ENCODE peak calls at places on chromosomes 2 and 18, in ten cellular contexts. Z is iPS DF 6.9, G is tibial nerve, R is upper lobe of right lung, T is trophoblast cell, Y is cardiac muscle cell, I is PC-9, O is lower lobe of right lung, S is colonic mucosa, A is mammary epithelial cell. M is an unnamed sample. For H3K9me3, the result is how much of the 10 kb centered on the place peaks cover.

GRCh38 chr2:46460991-46461715 is 18.2 kb upstream of the TMEM247 start:
- DNase-seq in O (peak), A (peak), I (peak), G (peak), T (peak), R (peak), Z (peak), S (peak), Y (peak), M (no peak)

GRCh38 chr2:238045575-238045974 is 15.2 kb upstream of the SCLY start:
- DNase-seq in Y (no peak), A (no peak), R (no peak), T (no peak), S (no peak), I (no peak), O (no peak), Z (no peak), G (no peak), M (no peak)

GRCh38 chr2:7759898-7760297 is 842.7 kb downstream of the RNF144A start:
- DNase-seq in R (no peak), Y (no peak), A (no peak), T (no peak), Z (no peak), G (no peak), S (no peak), I (no peak), O (no peak), M (no peak)

GRCh38 chr18:58572181-58572580 is 56.7 kb downstream of the ALPK2 start:
- DNase-seq in Z (no peak), A (peak), Y (peak), O (no peak), T (no peak), S (no peak), G (no peak), I (no peak), R (no peak), M (no peak)

GRCh38 chr2:80105020-80105419 is 199.5 kb downstream of the LRRTM1 start:
- DNase-seq in T (no peak), S (no peak), O (no peak), R (no peak), G (no peak), Z (no peak), I (no peak), A (no peak), Y (no peak), M (no peak)

GRCh38 chr2:169478339-169478738 is 955 bp upstream of the BBS5 start:
- DNase-seq in Y (peak), S (no peak), Z (no peak), A (no peak), I (no peak), O (peak), T (no peak), R (no peak), G (no peak), M (no peak)

GRCh38 chr2:172813314-172813888 is 77.8 kb downstream of the RAPGEF4 start:
- DNase-seq in G (no peak), S (no peak), I (peak), Z (no peak), Y (peak), A (no peak), R (no peak), O (no peak), T (no peak), M (no peak)

GRCh38 chr2:75464348-75464946 is 96.3 kb downstream of the EVA1A start:
- DNase-seq in Z (no peak), Y (peak), S (no peak), G (peak), I (no peak), T (no peak), O (no peak), R (no peak), A (peak), M (no peak)

GRCh38 chr18:40957533-40958070 is 997.4 kb upstream of the PIK3C3 start:
- DNase-seq in G (no peak), O (no peak), R (no peak), A (no peak), Z (no peak), I (no peak), T (no peak), Y (no peak), S (no peak), M (no peak)

GRCh38 chr2:220512419-220512818 is 885.0 kb downstream of the SLC4A3 start:
- DNase-seq in T (no peak), R (no peak), O (no peak), I (no peak), Y (peak), Z (no peak), G (no peak), S (no peak), A (no peak), M (no peak)

GRCh38 chr2:217494572-217494971 is 508.2 kb downstream of the TNS1 start:
- DNase-seq in Y (no peak), Z (no peak), O (no peak), I (no peak), A (no peak), G (no peak), R (no peak), T (no peak), S (no peak), M (no peak)

GRCh38 chr18:76412818-76413565 is 82.0 kb downstream of the ZNF516 start:
- DNase-seq in I (no peak), Z (no peak), S (no peak), T (no peak), Y (peak), O (no peak), G (no peak), A (no peak), R (no peak), M (no peak)

GRCh38 chr2:204664708-204665121 is 119.4 kb downstream of the PARD3B start:
- DNase-seq in I (no peak), S (no peak), Z (no peak), Y (peak), T (no peak), O (no peak), R (no peak), A (peak), G (no peak), M (no peak)

GRCh38 chr2:47631840-47632398 is 151.0 kb upstream of the MSH6 start:
- DNase-seq in T (peak), Z (no peak), R (peak), Y (peak), G (no peak), O (no peak), A (peak), S (peak), I (peak), M (peak)

GRCh38 chr2:88764850-88765153 is 73.3 kb downstream of the RPIA start:
- DNase-seq in R (no peak), Z (no peak), T (no peak), G (no peak), O (no peak), A (no peak), S (no peak), I (no peak), Y (no peak), M (no peak)

GRCh38 chr2:223669453-223670225 is 67.5 kb upstream of the SCG2 start:
- DNase-seq in I (peak), G (no peak), A (peak), Z (no peak), O (no peak), T (peak), Y (peak), S (no peak), R (no peak), M (no peak)

GRCh38 chr18:70461323-70462077 is 172.7 kb downstream of the SOCS6 start:
- DNase-seq in Z (no peak), S (no peak), T (no peak), R (no peak), G (no peak), A (no peak), Y (no peak), I (no peak), O (no peak), M (no peak)

GRCh38 chr2:176114120-176114929 is 2.3 kb upstream of the HOXD10 start:
- DNase-seq in R (no peak), O (no peak), T (no peak), Z (no peak), G (no peak), A (no peak), Y (no peak), I (no peak), S (no peak), M (no peak)
- H3K9me3 ChIP-seq in R (under half), O (under half), T (under half), Z (under half), G (under half), A (under half), Y (under half), I (under half), S (under half), M (under half)

DNA sequence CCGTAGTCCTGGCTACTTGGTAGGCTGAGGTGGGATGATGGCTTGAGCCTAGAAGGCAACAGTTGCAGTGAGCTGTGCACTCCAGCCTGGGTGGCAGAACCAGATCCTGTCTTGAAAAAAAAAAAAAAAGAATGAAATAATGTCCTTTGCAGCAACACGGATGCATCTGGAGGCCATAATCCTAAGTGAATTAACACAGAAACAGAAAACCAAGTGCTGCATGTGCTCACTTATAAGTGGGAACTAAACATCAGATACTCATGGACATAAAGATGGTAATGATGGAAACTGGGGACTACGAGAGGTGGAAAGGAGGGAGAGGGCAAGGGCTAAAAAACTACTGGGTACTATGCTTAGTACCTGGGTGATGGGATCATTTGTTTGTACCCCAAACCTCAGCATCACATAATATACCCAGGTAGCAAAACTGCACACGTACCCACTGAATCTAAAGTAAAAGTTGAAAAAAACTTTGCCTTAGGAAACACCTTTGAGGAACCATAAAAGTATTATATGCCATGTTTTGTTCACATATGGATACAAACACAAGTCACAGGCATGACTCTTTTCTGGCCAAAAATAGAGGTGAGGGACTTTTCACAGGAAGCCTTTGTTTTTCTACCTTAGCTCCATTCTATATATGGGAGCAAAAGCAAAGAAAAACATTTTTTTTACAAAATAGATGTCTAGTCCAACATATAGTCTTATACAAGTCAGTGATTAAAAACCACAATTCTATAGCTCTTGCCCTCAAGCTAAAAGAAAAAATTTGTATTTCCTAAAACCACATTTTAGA is 36.6 kb downstream of the GPR155 start:
- DNase-seq in G (no peak), O (no peak), S (no peak), T (no peak), R (no peak), Z (no peak), I (no peak), Y (no peak), A (no peak), M (no peak)
- H3K27ac ChIP-seq in G (no peak), O (no peak), S (no peak), T (no peak), R (no peak), Z (no peak), I (no peak), Y (no peak), A (no peak), M (no peak)

GRCh38 chr18:59884331-59884730 is 15.5 kb upstream of the PMAIP1 start:
- DNase-seq in G (no peak), T (no peak), R (no peak), A (no peak), Z (no peak), S (no peak), O (no peak), Y (no peak), I (no peak), M (no peak)

GRCh38 chr18:59881728-59882685 is 17.8 kb upstream of the PMAIP1 start:
- DNase-seq in G (no peak), O (no peak), A (peak), Y (peak), R (no peak), S (peak), T (no peak), I (peak), Z (no peak), M (no peak)

DNA sequence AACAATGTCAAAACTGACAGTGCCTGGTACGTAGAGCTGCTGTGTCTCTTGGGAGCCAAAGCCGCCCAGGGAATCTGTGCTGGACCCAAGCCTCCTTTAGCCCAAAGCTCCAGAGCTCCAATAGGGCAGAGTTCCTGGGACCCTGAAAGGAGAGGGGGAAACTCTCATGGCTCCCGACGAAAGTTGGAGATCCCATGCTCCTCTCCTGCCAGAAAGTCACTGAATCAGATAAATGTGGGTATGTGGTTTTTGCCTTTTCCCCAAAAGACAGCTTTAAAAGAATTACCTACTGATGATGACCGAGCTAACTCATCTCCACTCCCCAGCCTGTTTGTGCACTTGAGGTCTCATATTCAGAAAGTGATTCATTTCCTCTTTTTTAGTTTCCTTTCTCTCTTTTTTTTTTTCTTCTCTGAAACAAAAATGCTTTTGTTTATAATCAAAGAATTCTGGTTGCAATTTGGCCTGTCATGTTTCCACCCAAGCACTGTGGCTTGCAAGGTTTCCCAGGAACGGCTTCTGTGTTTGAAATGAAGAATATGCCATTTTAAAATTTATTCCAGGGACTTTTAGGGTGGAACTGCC is 14.1 kb upstream of the PMAIP1 start:
- DNase-seq in Z (no peak), R (no peak), I (no peak), Y (peak), A (peak), O (no peak), T (no peak), G (no peak), S (no peak), M (no peak)
- H3K4me3 ChIP-seq in Z (no peak), R (no peak), I (peak), Y (no peak), A (peak), O (no peak), T (no peak), G (no peak), S (no peak), M (no peak)

GRCh38 chr2:16251511-16252205 is 311.3 kb downstream of the MYCN start:
- DNase-seq in R (no peak), T (no peak), A (no peak), Y (no peak), O (no peak), Z (no peak), I (no peak), G (no peak), S (no peak), M (no peak)
- H3K9me3 ChIP-seq in R (under half), T (under half), A (under half), Y (under half), O (under half), Z (under half), I (under half), G (under half), S (under half), M (under half)

GRCh38 chr2:96636772-96637171 is 1.3 kb downstream of the KANSL3 start:
- DNase-seq in I (no peak), Z (no peak), T (no peak), O (no peak), G (no peak), S (peak), A (peak), R (no peak), Y (no peak), M (no peak)
- H3K27ac ChIP-seq in I (no peak), Z (no peak), T (no peak), O (peak), G (peak), S (peak), A (peak), R (peak), Y (no peak), M (peak)